ENCODE peak calls at places on chromosomes 1 and 21, in nine cellular contexts. One of them, this sample, is unnamed.

GRCh38 chr1:206967096-206967851 is 3.0 kb downstream of the FCAMR start:
- DNase-seq in posterior cingulate gyrus: no peak
- DNase-seq in MM.1S: no peak
- DNase-seq in NB4: peak
- DNase-seq in ACHN: peak
- DNase-seq in transverse colon: no peak
- DNase-seq in H54: no peak
- DNase-seq in skeletal muscle cell: no peak
- DNase-seq in fibroblast of lung: peak
- DNase-seq in this sample: peak

GRCh38 chr1:151346082-151346768 is 827 bp downstream of the RFX5 start:
- DNase-seq in posterior cingulate gyrus: no peak
- DNase-seq in MM.1S: no peak
- DNase-seq in NB4: peak
- DNase-seq in ACHN: no peak
- DNase-seq in transverse colon: no peak
- DNase-seq in H54: no peak
- DNase-seq in skeletal muscle cell: no peak
- DNase-seq in fibroblast of lung: no peak
- DNase-seq in this sample: no peak

GRCh38 chr1:230274254-230274653 is 151.9 kb downstream of the PGBD5 start:
- DNase-seq in posterior cingulate gyrus: peak
- DNase-seq in MM.1S: no peak
- DNase-seq in NB4: no peak
- DNase-seq in ACHN: no peak
- DNase-seq in transverse colon: no peak
- DNase-seq in H54: no peak
- DNase-seq in skeletal muscle cell: no peak
- DNase-seq in fibroblast of lung: no peak
- DNase-seq in this sample: no peak

GRCh38 chr1:54701066-54701465 is 14.6 kb upstream of the TTC4 start:
- DNase-seq in posterior cingulate gyrus: no peak
- DNase-seq in MM.1S: no peak
- DNase-seq in NB4: no peak
- DNase-seq in ACHN: no peak
- DNase-seq in transverse colon: no peak
- DNase-seq in H54: no peak
- DNase-seq in skeletal muscle cell: no peak
- DNase-seq in fibroblast of lung: no peak
- DNase-seq in this sample: no peak

GRCh38 chr1:225689882-225690459 is 37.0 kb upstream of the ENAH start:
- DNase-seq in posterior cingulate gyrus: no peak
- DNase-seq in MM.1S: no peak
- DNase-seq in NB4: peak
- DNase-seq in ACHN: no peak
- DNase-seq in transverse colon: no peak
- DNase-seq in H54: peak
- DNase-seq in skeletal muscle cell: no peak
- DNase-seq in fibroblast of lung: no peak
- DNase-seq in this sample: no peak

GRCh38 chr21:33064623-33064996 is 5.3 kb upstream of the OLIG1 start:
- DNase-seq in posterior cingulate gyrus: peak
- DNase-seq in MM.1S: no peak
- DNase-seq in NB4: no peak
- DNase-seq in ACHN: no peak
- DNase-seq in transverse colon: no peak
- DNase-seq in H54: no peak
- DNase-seq in skeletal muscle cell: no peak
- DNase-seq in fibroblast of lung: no peak
- DNase-seq in this sample: no peak

GRCh38 chr21:45918835-45919467 is 62.6 kb upstream of the COL6A1 start:
- DNase-seq in posterior cingulate gyrus: peak
- DNase-seq in MM.1S: no peak
- DNase-seq in NB4: peak
- DNase-seq in ACHN: no peak
- DNase-seq in transverse colon: no peak
- DNase-seq in H54: no peak
- DNase-seq in skeletal muscle cell: no peak
- DNase-seq in fibroblast of lung: no peak
- DNase-seq in this sample: no peak

GRCh38 chr1:206111528-206111927 is 5.7 kb downstream of the AVPR1B start:
- DNase-seq in posterior cingulate gyrus: no peak
- DNase-seq in MM.1S: no peak
- DNase-seq in NB4: peak
- DNase-seq in ACHN: no peak
- DNase-seq in transverse colon: no peak
- DNase-seq in H54: no peak
- DNase-seq in skeletal muscle cell: no peak
- DNase-seq in fibroblast of lung: no peak
- DNase-seq in this sample: no peak

GRCh38 chr1:201624741-201625646 is 86.1 kb downstream of the NAV1 start:
- DNase-seq in posterior cingulate gyrus: no peak
- DNase-seq in MM.1S: no peak
- DNase-seq in NB4: no peak
- DNase-seq in ACHN: peak
- DNase-seq in transverse colon: no peak
- DNase-seq in H54: peak
- DNase-seq in skeletal muscle cell: peak
- DNase-seq in fibroblast of lung: peak
- DNase-seq in this sample: no peak

GRCh38 chr1:47681735-47682134 is 243.9 kb downstream of the FOXD2 start:
- DNase-seq in posterior cingulate gyrus: no peak
- DNase-seq in MM.1S: no peak
- DNase-seq in NB4: no peak
- DNase-seq in ACHN: no peak
- DNase-seq in transverse colon: no peak
- DNase-seq in H54: no peak
- DNase-seq in skeletal muscle cell: no peak
- DNase-seq in fibroblast of lung: no peak
- DNase-seq in this sample: no peak

GRCh38 chr1:221858758-221859157 is 116.9 kb upstream of the DUSP10 start:
- DNase-seq in posterior cingulate gyrus: no peak
- DNase-seq in MM.1S: no peak
- DNase-seq in NB4: no peak
- DNase-seq in ACHN: peak
- DNase-seq in transverse colon: no peak
- DNase-seq in H54: peak
- DNase-seq in skeletal muscle cell: peak
- DNase-seq in fibroblast of lung: peak
- DNase-seq in this sample: no peak

GRCh38 chr1:153465728-153466625 is 5.5 kb upstream of the S100A7 start:
- DNase-seq in posterior cingulate gyrus: peak
- DNase-seq in MM.1S: peak
- DNase-seq in NB4: peak
- DNase-seq in ACHN: peak
- DNase-seq in transverse colon: peak
- DNase-seq in H54: peak
- DNase-seq in skeletal muscle cell: no peak
- DNase-seq in fibroblast of lung: peak
- DNase-seq in this sample: peak

GRCh38 chr1:233361876-233362275 is 34.4 kb downstream of the MAP3K21 start:
- DNase-seq in posterior cingulate gyrus: no peak
- DNase-seq in MM.1S: no peak
- DNase-seq in NB4: no peak
- DNase-seq in ACHN: peak
- DNase-seq in transverse colon: no peak
- DNase-seq in H54: no peak
- DNase-seq in skeletal muscle cell: no peak
- DNase-seq in fibroblast of lung: peak
- DNase-seq in this sample: no peak

GRCh38 chr1:169102567-169102966 is 3.9 kb upstream of the ATP1B1 start:
- DNase-seq in posterior cingulate gyrus: peak
- DNase-seq in MM.1S: no peak
- DNase-seq in NB4: peak
- DNase-seq in ACHN: peak
- DNase-seq in transverse colon: peak
- DNase-seq in H54: peak
- DNase-seq in skeletal muscle cell: peak
- DNase-seq in fibroblast of lung: peak
- DNase-seq in this sample: peak

GRCh38 chr21:45067462-45068285 is 6.7 kb upstream of the ADARB1 start:
- DNase-seq in posterior cingulate gyrus: no peak
- DNase-seq in MM.1S: no peak
- DNase-seq in NB4: no peak
- DNase-seq in ACHN: no peak
- DNase-seq in transverse colon: no peak
- DNase-seq in H54: no peak
- DNase-seq in skeletal muscle cell: no peak
- DNase-seq in fibroblast of lung: no peak
- DNase-seq in this sample: no peak

GRCh38 chr21:40386301-40386911 is 460.6 kb downstream of the DSCAM start:
- DNase-seq in posterior cingulate gyrus: peak
- DNase-seq in MM.1S: peak
- DNase-seq in NB4: peak
- DNase-seq in ACHN: peak
- DNase-seq in transverse colon: peak
- DNase-seq in H54: peak
- DNase-seq in skeletal muscle cell: no peak
- DNase-seq in fibroblast of lung: no peak
- DNase-seq in this sample: no peak

GRCh38 chr1:51741121-51741681 is 124.3 kb downstream of the OSBPL9 start:
- DNase-seq in posterior cingulate gyrus: no peak
- DNase-seq in MM.1S: no peak
- DNase-seq in NB4: no peak
- DNase-seq in ACHN: no peak
- DNase-seq in transverse colon: no peak
- DNase-seq in H54: no peak
- DNase-seq in skeletal muscle cell: no peak
- DNase-seq in fibroblast of lung: no peak
- DNase-seq in this sample: no peak

GRCh38 chr1:5744911-5745431 is 247.3 kb downstream of the NPHP4 start:
- DNase-seq in posterior cingulate gyrus: peak
- DNase-seq in MM.1S: no peak
- DNase-seq in NB4: peak
- DNase-seq in ACHN: no peak
- DNase-seq in transverse colon: no peak
- DNase-seq in H54: no peak
- DNase-seq in skeletal muscle cell: no peak
- DNase-seq in fibroblast of lung: no peak
- DNase-seq in this sample: no peak

GRCh38 chr1:204326891-204327290 is 32.8 kb downstream of the PLEKHA6 start:
- DNase-seq in posterior cingulate gyrus: no peak
- DNase-seq in MM.1S: no peak
- DNase-seq in NB4: no peak
- DNase-seq in ACHN: no peak
- DNase-seq in transverse colon: no peak
- DNase-seq in H54: no peak
- DNase-seq in skeletal muscle cell: no peak
- DNase-seq in fibroblast of lung: no peak
- DNase-seq in this sample: no peak

GRCh38 chr1:234315588-234315987 is 57.7 kb upstream of the COA6 start:
- DNase-seq in posterior cingulate gyrus: no peak
- DNase-seq in MM.1S: no peak
- DNase-seq in NB4: no peak
- DNase-seq in ACHN: no peak
- DNase-seq in transverse colon: no peak
- DNase-seq in H54: no peak
- DNase-seq in skeletal muscle cell: no peak
- DNase-seq in fibroblast of lung: no peak
- DNase-seq in this sample: no peak

GRCh38 chr1:206696812-206697585 is 12.3 kb downstream of the MAPKAPK2 start:
- DNase-seq in posterior cingulate gyrus: no peak
- DNase-seq in MM.1S: peak
- DNase-seq in NB4: no peak
- DNase-seq in ACHN: no peak
- DNase-seq in transverse colon: no peak
- DNase-seq in H54: no peak
- DNase-seq in skeletal muscle cell: no peak
- DNase-seq in fibroblast of lung: no peak
- DNase-seq in this sample: no peak

GRCh38 chr1:61080408-61081134 is 1.8 kb upstream of the NFIA start:
- DNase-seq in posterior cingulate gyrus: no peak
- DNase-seq in MM.1S: no peak
- DNase-seq in NB4: no peak
- DNase-seq in ACHN: peak
- DNase-seq in transverse colon: no peak
- DNase-seq in H54: no peak
- DNase-seq in skeletal muscle cell: no peak
- DNase-seq in fibroblast of lung: no peak
- DNase-seq in this sample: no peak

GRCh38 chr1:70227439-70227838 is 6.3 kb downstream of the SRSF11 start:
- DNase-seq in posterior cingulate gyrus: no peak
- DNase-seq in MM.1S: peak
- DNase-seq in NB4: peak
- DNase-seq in ACHN: no peak
- DNase-seq in transverse colon: no peak
- DNase-seq in H54: no peak
- DNase-seq in skeletal muscle cell: no peak
- DNase-seq in fibroblast of lung: no peak
- DNase-seq in this sample: no peak

GRCh38 chr1:6260433-6260934 is 414 bp downstream of the GPR153 start:
- DNase-seq in posterior cingulate gyrus: no peak
- DNase-seq in MM.1S: no peak
- DNase-seq in NB4: peak
- DNase-seq in ACHN: peak
- DNase-seq in transverse colon: no peak
- DNase-seq in H54: no peak
- DNase-seq in skeletal muscle cell: no peak
- DNase-seq in fibroblast of lung: no peak
- DNase-seq in this sample: no peak

GRCh38 chr1:168001213-168001612 is 64.3 kb upstream of the MPC2 start:
- DNase-seq in posterior cingulate gyrus: no peak
- DNase-seq in MM.1S: no peak
- DNase-seq in NB4: no peak
- DNase-seq in ACHN: no peak
- DNase-seq in transverse colon: no peak
- DNase-seq in H54: no peak
- DNase-seq in skeletal muscle cell: no peak
- DNase-seq in fibroblast of lung: no peak
- DNase-seq in this sample: no peak

GRCh38 chr1:184553845-184554244 is 167.0 kb downstream of the C1orf21 start:
- DNase-seq in posterior cingulate gyrus: no peak
- DNase-seq in MM.1S: no peak
- DNase-seq in NB4: no peak
- DNase-seq in ACHN: no peak
- DNase-seq in transverse colon: no peak
- DNase-seq in H54: no peak
- DNase-seq in skeletal muscle cell: no peak
- DNase-seq in fibroblast of lung: no peak
- DNase-seq in this sample: no peak

GRCh38 chr1:18142969-18143368 is 35.4 kb downstream of the IGSF21 start:
- DNase-seq in posterior cingulate gyrus: peak
- DNase-seq in MM.1S: no peak
- DNase-seq in NB4: no peak
- DNase-seq in ACHN: no peak
- DNase-seq in transverse colon: no peak
- DNase-seq in H54: no peak
- DNase-seq in skeletal muscle cell: no peak
- DNase-seq in fibroblast of lung: no peak
- DNase-seq in this sample: no peak

GRCh38 chr1:179848233-179848632 is 29.4 kb downstream of the TOR1AIP2 start:
- DNase-seq in posterior cingulate gyrus: no peak
- DNase-seq in MM.1S: no peak
- DNase-seq in NB4: no peak
- DNase-seq in ACHN: no peak
- DNase-seq in transverse colon: no peak
- DNase-seq in H54: no peak
- DNase-seq in skeletal muscle cell: no peak
- DNase-seq in fibroblast of lung: no peak
- DNase-seq in this sample: no peak

GRCh38 chr1:47437518-47438320 is at the start of gene FOXD2:
- DNase-seq in posterior cingulate gyrus: peak
- DNase-seq in MM.1S: peak
- DNase-seq in NB4: peak
- DNase-seq in ACHN: peak
- DNase-seq in transverse colon: peak
- DNase-seq in H54: peak
- DNase-seq in skeletal muscle cell: no peak
- DNase-seq in fibroblast of lung: peak
- DNase-seq in this sample: peak

GRCh38 chr1:113701429-113701828 is 57.9 kb downstream of the PHTF1 start:
- DNase-seq in posterior cingulate gyrus: no peak
- DNase-seq in MM.1S: no peak
- DNase-seq in NB4: peak
- DNase-seq in ACHN: no peak
- DNase-seq in transverse colon: no peak
- DNase-seq in H54: no peak
- DNase-seq in skeletal muscle cell: no peak
- DNase-seq in fibroblast of lung: no peak
- DNase-seq in this sample: no peak

GRCh38 chr21:14321042-14321441 is 61.9 kb downstream of the HSPA13 start:
- DNase-seq in posterior cingulate gyrus: no peak
- DNase-seq in MM.1S: no peak
- DNase-seq in NB4: peak
- DNase-seq in ACHN: peak
- DNase-seq in transverse colon: no peak
- DNase-seq in H54: peak
- DNase-seq in skeletal muscle cell: no peak
- DNase-seq in fibroblast of lung: no peak
- DNase-seq in this sample: no peak

This sample was measured in NCI-H2029.